ENCODE peak calls at places on chromosomes 12 and 14, in nine cellular contexts. One of them, this sample, is unnamed.

GRCh38 chr14:66815687-66816086 is 307.7 kb downstream of the GPHN start:
- DNase-seq in activated T-cell treated with anti-CD3 and anti-CD28 coated beads, Interleukin-2, amount 50 U/mL, for 48 hours: no peak
- DNase-seq in amygdala: no peak
- DNase-seq in mesothelial cell of epicardium: no peak
- DNase-seq in SIG-M5: no peak
- DNase-seq in lung: no peak
- DNase-seq in neural progenitor cell: no peak
- DNase-seq in adrenal gland: no peak
- DNase-seq in heart right ventricle: no peak
- DNase-seq in this sample: no peak

GRCh38 chr14:102893452-102893851 is 29.0 kb upstream of the AMN start:
- DNase-seq in amygdala: no peak
- DNase-seq in adrenal gland: peak; percentile 56
- DNase-seq in heart right ventricle: peak; percentile 44
- DNase-seq in neural progenitor cell: no peak
- DNase-seq in mesothelial cell of epicardium: no peak
- DNase-seq in SIG-M5: no peak
- DNase-seq in activated T-cell treated with anti-CD3 and anti-CD28 coated beads, Interleukin-2, amount 50 U/mL, for 48 hours: no peak
- DNase-seq in lung: no peak
- DNase-seq in this sample: no peak

GRCh38 chr12:66302827-66303169 is 505 bp downstream of the HELB start:
- DNase-seq in neural progenitor cell: no peak
- DNase-seq in heart right ventricle: no peak
- DNase-seq in adrenal gland: no peak
- DNase-seq in amygdala: no peak
- DNase-seq in mesothelial cell of epicardium: no peak
- DNase-seq in activated T-cell treated with anti-CD3 and anti-CD28 coated beads, Interleukin-2, amount 50 U/mL, for 48 hours: no peak
- DNase-seq in SIG-M5: no peak
- DNase-seq in lung: no peak
- DNase-seq in this sample: no peak

GRCh38 chr14:21825147-21825743 is 151.6 kb upstream of the OR4E1 start:
- DNase-seq in SIG-M5: no peak
- DNase-seq in adrenal gland: no peak
- DNase-seq in lung: no peak
- DNase-seq in heart right ventricle: no peak
- DNase-seq in neural progenitor cell: peak; percentile 74
- DNase-seq in mesothelial cell of epicardium: no peak
- DNase-seq in amygdala: no peak
- DNase-seq in activated T-cell treated with anti-CD3 and anti-CD28 coated beads, Interleukin-2, amount 50 U/mL, for 48 hours: peak; percentile 39
- DNase-seq in this sample: no peak

GRCh38 chr12:67025543-67026114 is 243.5 kb upstream of the CAND1 start:
- DNase-seq in SIG-M5: no peak
- DNase-seq in neural progenitor cell: peak; percentile 59
- DNase-seq in activated T-cell treated with anti-CD3 and anti-CD28 coated beads, Interleukin-2, amount 50 U/mL, for 48 hours: peak; percentile 75
- DNase-seq in heart right ventricle: peak; percentile 5
- DNase-seq in mesothelial cell of epicardium: no peak
- DNase-seq in adrenal gland: peak; percentile 17
- DNase-seq in amygdala: no peak
- DNase-seq in lung: no peak
- DNase-seq in this sample: no peak

GRCh38 chr12:47894068-47894467 is 10.7 kb downstream of the VDR start:
- DNase-seq in heart right ventricle: no peak
- DNase-seq in adrenal gland: no peak
- DNase-seq in amygdala: no peak
- DNase-seq in lung: no peak
- DNase-seq in neural progenitor cell: no peak
- DNase-seq in SIG-M5: no peak
- DNase-seq in activated T-cell treated with anti-CD3 and anti-CD28 coated beads, Interleukin-2, amount 50 U/mL, for 48 hours: no peak
- DNase-seq in mesothelial cell of epicardium: no peak
- DNase-seq in this sample: no peak

GRCh38 chr14:104486222-104486743 is 93.3 kb upstream of the C14orf180 start:
- DNase-seq in heart right ventricle: no peak
- DNase-seq in adrenal gland: no peak
- DNase-seq in activated T-cell treated with anti-CD3 and anti-CD28 coated beads, Interleukin-2, amount 50 U/mL, for 48 hours: no peak
- DNase-seq in mesothelial cell of epicardium: no peak
- DNase-seq in amygdala: no peak
- DNase-seq in SIG-M5: no peak
- DNase-seq in lung: no peak
- DNase-seq in neural progenitor cell: no peak
- DNase-seq in this sample: no peak

GRCh38 chr12:127496255-127496654 is 770.7 kb upstream of the TMEM132C start:
- DNase-seq in lung: no peak
- DNase-seq in SIG-M5: no peak
- DNase-seq in neural progenitor cell: peak; percentile 40
- DNase-seq in activated T-cell treated with anti-CD3 and anti-CD28 coated beads, Interleukin-2, amount 50 U/mL, for 48 hours: no peak
- DNase-seq in adrenal gland: no peak
- DNase-seq in mesothelial cell of epicardium: no peak
- DNase-seq in heart right ventricle: no peak
- DNase-seq in amygdala: no peak
- DNase-seq in this sample: no peak

GRCh38 chr12:2961705-2962104 is 2.5 kb downstream of the TEAD4 start:
- DNase-seq in mesothelial cell of epicardium: no peak
- DNase-seq in heart right ventricle: no peak
- DNase-seq in activated T-cell treated with anti-CD3 and anti-CD28 coated beads, Interleukin-2, amount 50 U/mL, for 48 hours: no peak
- DNase-seq in lung: no peak
- DNase-seq in SIG-M5: no peak
- DNase-seq in neural progenitor cell: peak; percentile 27
- DNase-seq in adrenal gland: no peak
- DNase-seq in amygdala: no peak
- DNase-seq in this sample: no peak

GRCh38 chr12:132955094-132955932 is 793 bp downstream of the ZNF605 start:
- DNase-seq in mesothelial cell of epicardium: no peak
- DNase-seq in heart right ventricle: peak; percentile 41
- DNase-seq in adrenal gland: peak; percentile 53
- DNase-seq in SIG-M5: no peak
- DNase-seq in lung: peak; percentile 35
- DNase-seq in neural progenitor cell: peak; percentile 64
- DNase-seq in amygdala: no peak
- DNase-seq in activated T-cell treated with anti-CD3 and anti-CD28 coated beads, Interleukin-2, amount 50 U/mL, for 48 hours: peak; percentile 43
- DNase-seq in this sample: peak; percentile 38

GRCh38 chr14:98321838-98322237 is 950.2 kb downstream of the BCL11B start:
- DNase-seq in activated T-cell treated with anti-CD3 and anti-CD28 coated beads, Interleukin-2, amount 50 U/mL, for 48 hours: no peak
- DNase-seq in heart right ventricle: no peak
- DNase-seq in adrenal gland: no peak
- DNase-seq in mesothelial cell of epicardium: no peak
- DNase-seq in lung: no peak
- DNase-seq in amygdala: no peak
- DNase-seq in neural progenitor cell: no peak
- DNase-seq in SIG-M5: no peak
- DNase-seq in this sample: no peak

GRCh38 chr14:61614693-61615092 is 80.6 kb upstream of the HIF1A start:
- DNase-seq in neural progenitor cell: no peak
- DNase-seq in mesothelial cell of epicardium: no peak
- DNase-seq in lung: no peak
- DNase-seq in heart right ventricle: no peak
- DNase-seq in SIG-M5: no peak
- DNase-seq in adrenal gland: no peak
- DNase-seq in activated T-cell treated with anti-CD3 and anti-CD28 coated beads, Interleukin-2, amount 50 U/mL, for 48 hours: no peak
- DNase-seq in amygdala: no peak
- DNase-seq in this sample: no peak

GRCh38 chr12:6963741-6964446 is 6.6 kb downstream of the PHB2 start:
- DNase-seq in adrenal gland: peak; percentile 18
- DNase-seq in activated T-cell treated with anti-CD3 and anti-CD28 coated beads, Interleukin-2, amount 50 U/mL, for 48 hours: no peak
- DNase-seq in amygdala: no peak
- DNase-seq in SIG-M5: no peak
- DNase-seq in mesothelial cell of epicardium: no peak
- DNase-seq in lung: peak; percentile 36
- DNase-seq in neural progenitor cell: no peak
- DNase-seq in heart right ventricle: no peak
- DNase-seq in this sample: peak; percentile 15

GRCh38 chr14:101226265-101226602 is 322.7 kb upstream of the RTL1 start:
- DNase-seq in lung: no peak
- DNase-seq in mesothelial cell of epicardium: no peak
- DNase-seq in neural progenitor cell: no peak
- DNase-seq in amygdala: no peak
- DNase-seq in activated T-cell treated with anti-CD3 and anti-CD28 coated beads, Interleukin-2, amount 50 U/mL, for 48 hours: no peak
- DNase-seq in adrenal gland: no peak
- DNase-seq in heart right ventricle: no peak
- DNase-seq in SIG-M5: no peak
- DNase-seq in this sample: no peak

GRCh38 chr12:92155733-92156132 is 10.1 kb upstream of the BTG1 start:
- DNase-seq in heart right ventricle: no peak
- DNase-seq in lung: no peak
- DNase-seq in neural progenitor cell: no peak
- DNase-seq in adrenal gland: no peak
- DNase-seq in amygdala: no peak
- DNase-seq in SIG-M5: no peak
- DNase-seq in mesothelial cell of epicardium: no peak
- DNase-seq in activated T-cell treated with anti-CD3 and anti-CD28 coated beads, Interleukin-2, amount 50 U/mL, for 48 hours: no peak
- DNase-seq in this sample: no peak

GRCh38 chr12:20624718-20625117 is 70.4 kb upstream of the SLCO1C1 start:
- DNase-seq in lung: no peak
- DNase-seq in heart right ventricle: no peak
- DNase-seq in neural progenitor cell: peak; percentile 63
- DNase-seq in activated T-cell treated with anti-CD3 and anti-CD28 coated beads, Interleukin-2, amount 50 U/mL, for 48 hours: no peak
- DNase-seq in amygdala: no peak
- DNase-seq in mesothelial cell of epicardium: no peak
- DNase-seq in adrenal gland: no peak
- DNase-seq in SIG-M5: no peak
- DNase-seq in this sample: no peak

GRCh38 chr14:95663226-95663797 is 22.9 kb upstream of the TCL1B start:
- DNase-seq in adrenal gland: no peak
- DNase-seq in activated T-cell treated with anti-CD3 and anti-CD28 coated beads, Interleukin-2, amount 50 U/mL, for 48 hours: no peak
- DNase-seq in SIG-M5: no peak
- DNase-seq in lung: no peak
- DNase-seq in heart right ventricle: no peak
- DNase-seq in neural progenitor cell: no peak
- DNase-seq in amygdala: no peak
- DNase-seq in mesothelial cell of epicardium: no peak
- DNase-seq in this sample: no peak